ENCODE peak calls at places on chromosomes 6 and 20, in nine cellular contexts. A is BJ, P is body of pancreas, J is lower lobe of right lung, F is coronary artery, H is OCI-LY7, C is HCT116, N is choroid plexus epithelial cell, T is bronchial epithelial cell. R is an unnamed sample.

GRCh38 chr20:19964289-19965263 is 52.6 kb upstream of the NAA20 start:
- DNase-seq in A (peak), P (peak), J (peak), F (no peak), H (no peak), C (no peak), N (peak), T (peak), R (peak)

GRCh38 chr6:158934157-158934556 is 65.8 kb downstream of the RSPH3 start:
- DNase-seq in A (no peak), P (no peak), J (no peak), F (no peak), H (no peak), C (no peak), N (no peak), T (no peak), R (no peak)

GRCh38 chr6:28764014-28764723 is 159.6 kb downstream of the TRIM27 start:
- DNase-seq in A (no peak), P (no peak), J (no peak), F (no peak), H (no peak), C (no peak), N (no peak), T (no peak), R (no peak)

GRCh38 chr6:96249748-96250147 is 234.0 kb downstream of the FUT9 start:
- DNase-seq in A (no peak), P (no peak), J (no peak), F (no peak), H (no peak), C (no peak), N (no peak), T (no peak), R (no peak)

GRCh38 chr6:44061375-44062104 is 65.7 kb downstream of the MRPL14 start:
- DNase-seq in A (no peak), P (no peak), J (no peak), F (no peak), H (no peak), C (no peak), N (peak), T (peak), R (no peak)

GRCh38 chr20:64216036-64216435 is 39.5 kb upstream of the PCMTD2 start:
- DNase-seq in A (no peak), P (peak), J (no peak), F (no peak), H (no peak), C (no peak), N (no peak), T (peak), R (peak)

GRCh38 chr6:71879016-71879415 is 7.3 kb upstream of the RIMS1 start:
- DNase-seq in A (peak), P (no peak), J (no peak), F (no peak), H (no peak), C (no peak), N (peak), T (no peak), R (no peak)

GRCh38 chr20:24357169-24357568 is 112.3 kb upstream of the SYNDIG1 start:
- DNase-seq in A (no peak), P (peak), J (no peak), F (no peak), H (no peak), C (no peak), N (peak), T (no peak), R (no peak)

GRCh38 chr6:107730106-107730505 is 94.0 kb downstream of the SCML4 start:
- DNase-seq in A (no peak), P (no peak), J (no peak), F (no peak), H (no peak), C (no peak), N (no peak), T (no peak), R (no peak)

GRCh38 chr20:62698231-62698630 is 10.4 kb upstream of the NTSR1 start:
- DNase-seq in A (no peak), P (no peak), J (no peak), F (no peak), H (no peak), C (no peak), N (no peak), T (no peak), R (no peak)

GRCh38 chr6:166625356-166625755 is 1.7 kb downstream of the RPS6KA2 start:
- DNase-seq in A (no peak), P (no peak), J (no peak), F (no peak), H (no peak), C (no peak), N (peak), T (no peak), R (peak)

GRCh38 chr6:2872417-2873358 is 30.4 kb downstream of the SERPINB9 start:
- DNase-seq in A (no peak), P (no peak), J (no peak), F (no peak), H (no peak), C (no peak), N (no peak), T (no peak), R (no peak)

GRCh38 chr20:33732166-33732970 is 572 bp downstream of the ZNF341 start:
- DNase-seq in A (no peak), P (peak), J (peak), F (no peak), H (peak), C (peak), N (peak), T (peak), R (no peak)

GRCh38 chr6:125041740-125042459 is 79.7 kb downstream of the RNF217 start:
- DNase-seq in A (no peak), P (no peak), J (no peak), F (no peak), H (no peak), C (peak), N (no peak), T (peak), R (no peak)

GRCh38 chr6:21947751-21948386 is 349.0 kb downstream of the PRL start:
- DNase-seq in A (no peak), P (no peak), J (no peak), F (no peak), H (no peak), C (no peak), N (peak), T (peak), R (no peak)

GRCh38 chr20:61361501-61361900 is 109.4 kb downstream of the CDH4 start:
- DNase-seq in A (no peak), P (no peak), J (no peak), F (no peak), H (no peak), C (no peak), N (no peak), T (no peak), R (no peak)

GRCh38 chr20:35196313-35196712 is 24.4 kb downstream of the PROCR start:
- DNase-seq in A (no peak), P (no peak), J (no peak), F (no peak), H (no peak), C (no peak), N (no peak), T (no peak), R (no peak)

GRCh38 chr6:38364127-38364526 is 275.6 kb downstream of the BTBD9 start:
- DNase-seq in A (no peak), P (no peak), J (no peak), F (no peak), H (no peak), C (no peak), N (no peak), T (no peak), R (no peak)

GRCh38 chr20:54122189-54122588 is 51.6 kb downstream of the CYP24A1 start:
- DNase-seq in A (no peak), P (no peak), J (no peak), F (no peak), H (no peak), C (no peak), N (peak), T (peak), R (peak)

GRCh38 chr20:23078351-23078993 is 7.7 kb downstream of the CD93 start:
- DNase-seq in A (no peak), P (no peak), J (no peak), F (no peak), H (no peak), C (no peak), N (peak), T (no peak), R (peak)

GRCh38 chr20:43448748-43449535 is 8.8 kb upstream of the SRSF6 start:
- DNase-seq in A (no peak), P (peak), J (no peak), F (no peak), H (peak), C (peak), N (peak), T (peak), R (peak)

GRCh38 chr6:20606831-20607230 is 72.6 kb downstream of the CDKAL1 start:
- DNase-seq in A (no peak), P (no peak), J (no peak), F (no peak), H (no peak), C (no peak), N (no peak), T (no peak), R (no peak)

GRCh38 chr20:44349349-44349748 is 6.2 kb upstream of the HNF4A start:
- DNase-seq in A (no peak), P (no peak), J (no peak), F (no peak), H (no peak), C (no peak), N (no peak), T (no peak), R (no peak)

GRCh38 chr6:86963352-86963751 is 26.0 kb downstream of the HTR1E start:
- DNase-seq in A (no peak), P (no peak), J (no peak), F (no peak), H (no peak), C (no peak), N (no peak), T (peak), R (no peak)

GRCh38 chr6:147869223-147869600 is 360.7 kb downstream of the SAMD5 start:
- DNase-seq in A (no peak), P (no peak), J (no peak), F (no peak), H (no peak), C (no peak), N (no peak), T (no peak), R (no peak)

GRCh38 chr6:25973923-25974555 is 11.4 kb downstream of the TRIM38 start:
- DNase-seq in A (no peak), P (no peak), J (no peak), F (no peak), H (no peak), C (no peak), N (no peak), T (no peak), R (no peak)

GRCh38 chr6:26431258-26432162 is 8.8 kb upstream of the BTN3A3 start:
- DNase-seq in A (no peak), P (no peak), J (no peak), F (no peak), H (no peak), C (no peak), N (peak), T (no peak), R (peak)

GRCh38 chr6:16764188-16764950 is 3.1 kb upstream of the ATXN1 start:
- DNase-seq in A (no peak), P (no peak), J (no peak), F (no peak), H (no peak), C (no peak), N (peak), T (peak), R (peak)

GRCh38 chr6:10316327-10316726 is 98.5 kb downstream of the TFAP2A start:
- DNase-seq in A (peak), P (no peak), J (no peak), F (no peak), H (no peak), C (no peak), N (peak), T (peak), R (peak)

GRCh38 chr6:148261470-148261869 is 81.2 kb upstream of the SASH1 start:
- DNase-seq in A (no peak), P (no peak), J (no peak), F (no peak), H (no peak), C (no peak), N (no peak), T (no peak), R (no peak)

GRCh38 chr6:70124882-70125535 is 177.9 kb downstream of the COL9A1 start:
- DNase-seq in A (peak), P (no peak), J (no peak), F (no peak), H (no peak), C (no peak), N (peak), T (peak), R (peak)

DNA sequence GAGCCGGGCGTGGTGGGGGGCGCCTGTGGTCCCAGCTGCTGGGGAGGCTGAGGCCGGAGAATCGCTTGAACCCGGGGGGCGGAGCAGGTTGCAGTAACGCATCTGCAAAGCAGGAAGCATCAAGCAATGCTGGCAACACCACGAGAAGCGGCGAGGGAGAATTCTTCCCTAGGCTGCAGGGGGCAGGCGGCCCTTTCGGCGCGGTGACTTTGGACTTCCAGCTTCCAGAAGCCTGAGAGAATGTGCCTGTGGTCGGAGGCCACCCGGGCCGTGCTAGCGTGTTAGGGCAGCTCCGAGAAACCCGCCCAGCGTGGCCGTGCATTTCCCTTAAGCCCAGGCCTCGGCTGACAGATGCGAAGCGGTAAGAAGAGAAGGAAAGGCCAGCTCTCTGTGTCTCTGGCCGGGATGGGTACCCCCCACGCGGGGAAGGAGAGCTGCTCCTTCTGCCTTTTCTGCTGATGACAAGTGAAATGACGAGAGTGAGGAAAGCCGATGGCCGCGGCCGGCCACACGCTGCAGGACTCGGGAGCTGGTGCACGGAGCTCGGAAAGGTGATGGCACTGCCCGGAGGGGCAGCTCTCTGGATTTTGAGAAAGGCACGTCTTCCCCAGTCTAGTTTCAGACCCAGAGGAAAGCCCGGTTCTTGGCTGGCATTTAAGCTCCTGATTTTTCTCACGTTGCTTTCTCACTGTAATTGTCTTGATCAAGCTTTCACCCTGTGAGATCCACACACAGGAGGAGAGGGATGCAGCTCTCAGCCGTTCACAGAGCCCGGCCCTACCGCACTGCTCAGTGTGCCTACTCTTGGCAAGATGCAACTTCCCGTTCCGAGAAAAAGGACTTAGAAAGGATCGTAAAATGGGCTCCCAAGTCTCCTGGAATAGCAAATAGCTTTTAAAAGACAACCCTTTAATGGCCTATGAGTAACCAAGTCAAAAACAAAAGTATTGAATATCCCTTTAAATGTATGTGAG is 68.3 kb upstream of the EXOC2 start:
- DNase-seq in A (no peak), P (no peak), J (no peak), F (no peak), H (no peak), C (no peak), N (no peak), T (no peak), R (no peak)
- TF ChIP-seq CTCF in A (peak), P (no peak), J (no peak), F (no peak), H (no peak), C (no peak), N (no peak), T (no peak), R (no peak)

GRCh38 chr6:170444056-170444505 is 109.0 kb downstream of the PSMB1 start:
- DNase-seq in A (no peak), P (no peak), J (no peak), F (no peak), H (no peak), C (no peak), N (no peak), T (no peak), R (no peak)

GRCh38 chr6:170444811-170445211 is 108.3 kb downstream of the PSMB1 start:
- DNase-seq in A (no peak), P (no peak), J (no peak), F (no peak), H (no peak), C (no peak), N (no peak), T (peak), R (no peak)

GRCh38 chr6:170446841-170447560 is 106.1 kb downstream of the PSMB1 start:
- DNase-seq in A (no peak), P (no peak), J (no peak), F (no peak), H (no peak), C (no peak), N (no peak), T (no peak), R (no peak)

GRCh38 chr6:170445984-170446383 is 107.1 kb downstream of the PSMB1 start:
- DNase-seq in A (no peak), P (no peak), J (no peak), F (no peak), H (no peak), C (no peak), N (no peak), T (no peak), R (no peak)

DNA sequence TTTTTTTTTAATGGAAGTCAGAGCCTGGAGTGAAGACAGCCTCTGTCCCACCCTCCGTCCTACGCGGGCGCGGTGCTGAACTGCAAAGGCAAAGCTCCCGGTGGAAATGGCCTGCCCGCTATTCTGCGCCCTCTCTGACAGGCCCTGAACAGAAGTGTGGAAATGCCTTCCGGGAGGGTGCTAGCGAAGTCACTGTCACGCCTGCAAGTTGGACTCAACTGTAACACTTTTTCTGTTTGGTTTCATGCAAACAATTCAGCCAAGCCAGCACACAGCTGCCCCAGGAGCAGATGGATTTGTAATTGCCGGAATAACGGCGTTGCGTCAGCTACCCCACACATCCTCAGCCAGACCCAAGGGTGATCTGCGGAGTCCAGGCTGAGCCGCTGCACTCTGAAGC is 107.6 kb downstream of the PSMB1 start:
- DNase-seq in A (no peak), P (no peak), J (no peak), F (no peak), H (no peak), C (no peak), N (no peak), T (no peak), R (peak)
- H3K4me3 ChIP-seq in A (no peak), P (no peak), J (no peak), F (no peak), H (no peak), C (no peak), N (no peak), T (no peak), R (no peak)

DNA sequence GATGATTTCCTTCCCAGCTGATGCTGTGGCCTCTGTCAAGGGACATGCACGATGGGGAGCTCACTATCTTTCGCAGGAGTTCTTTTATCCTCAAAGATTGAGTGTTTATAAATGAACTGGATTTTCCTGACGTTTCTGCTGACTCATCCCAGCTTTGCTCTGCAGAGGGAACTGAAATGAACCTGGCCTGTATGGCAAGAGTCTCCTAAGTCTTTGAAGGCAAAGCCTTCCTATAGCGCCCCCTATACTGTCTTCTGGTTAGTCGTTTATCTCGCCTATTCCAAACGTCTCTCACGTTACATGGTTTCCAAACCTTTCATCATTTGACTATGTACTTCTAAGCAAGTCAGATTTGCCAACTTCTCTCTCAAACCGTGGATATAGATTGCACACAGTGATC is 565.3 kb downstream of the KIF16B start:
- DNase-seq in A (no peak), P (no peak), J (no peak), F (no peak), H (no peak), C (no peak), N (peak), T (no peak), R (no peak)
- TF ChIP-seq CTCF in A (no peak), P (no peak), J (no peak), F (no peak), H (peak), C (no peak), N (no peak), T (no peak), R (no peak)

DNA sequence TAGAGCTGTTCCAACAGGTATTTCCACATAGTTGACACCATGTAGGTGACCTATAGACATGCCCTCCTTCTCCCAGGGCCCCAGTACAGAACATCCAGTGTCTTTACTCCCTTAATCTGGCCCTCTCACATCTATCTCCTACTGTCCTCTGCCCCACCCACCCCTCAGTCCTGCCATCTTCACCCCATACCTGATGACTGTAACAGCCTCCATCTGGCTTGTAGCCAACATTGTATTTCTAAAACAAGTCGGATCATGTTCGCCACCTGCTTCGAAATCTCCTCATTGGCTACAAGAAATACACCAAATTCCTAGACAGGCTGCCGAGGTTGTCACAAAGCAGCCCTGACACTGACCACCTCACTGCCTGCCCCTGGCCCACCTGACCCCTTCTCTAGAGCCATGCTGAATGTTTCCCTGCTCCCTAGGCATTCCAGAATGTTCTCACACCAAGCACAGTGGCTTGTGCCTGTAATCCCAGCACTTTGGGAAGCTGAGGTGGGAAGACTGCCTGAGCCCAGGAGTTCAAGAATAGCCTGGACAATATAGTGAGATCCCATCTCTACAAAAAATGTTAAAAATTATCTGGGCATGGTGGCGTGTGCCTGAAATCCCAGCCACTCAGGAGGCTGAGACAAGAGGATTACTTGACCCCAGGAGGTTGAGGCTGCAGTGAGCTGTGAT is 6.0 kb downstream of the ZC3H12D start:
- DNase-seq in A (no peak), P (no peak), J (no peak), F (no peak), H (no peak), C (no peak), N (no peak), T (peak), R (no peak)
- H3K4me3 ChIP-seq in A (no peak), P (no peak), J (no peak), F (no peak), H (no peak), C (no peak), N (no peak), T (no peak), R (no peak)

GRCh38 chr6:157221049-157221816 is 102.1 kb downstream of the TMEM242 start:
- DNase-seq in A (no peak), P (peak), J (peak), F (peak), H (peak), C (peak), N (peak), T (peak), R (peak)
- TF ChIP-seq CTCF in A (peak), P (peak), J (peak), F (no peak), H (peak), C (no peak), N (peak), T (peak), R (peak)